ENCODE peak calls at places on chromosomes 12 and 14, in ten cellular contexts. C, D, B, I, Y, W, U, N, Q and V are unnamed samples. For H3K4me1, the result is how much of the 10 kb centered on the place peaks cover.

GRCh38 chr14:101056446-101056845 is 152.9 kb upstream of the RTL1 start:
- DNase-seq in C (no peak), D (no peak), B (no peak), I (no peak), Y (no peak), W (no peak), U (no peak), N (no peak), Q (no peak), V (no peak)

GRCh38 chr14:94217116-94217515 is 43.0 kb downstream of the PPP4R4 start:
- DNase-seq in C (no peak), D (no peak), B (no peak), I (no peak), Y (no peak), W (no peak), U (no peak), N (no peak), Q (no peak), V (no peak)

GRCh38 chr14:56310643-56311042 is 192.4 kb downstream of the PELI2 start:
- DNase-seq in C (no peak), D (no peak), B (no peak), I (peak), Y (no peak), W (no peak), U (peak), N (no peak), Q (no peak), V (no peak)

GRCh38 chr14:80427101-80427500 is 215.8 kb upstream of the DIO2 start:
- DNase-seq in C (no peak), D (no peak), B (no peak), I (peak), Y (no peak), W (no peak), U (no peak), N (no peak), Q (no peak), V (no peak)

GRCh38 chr12:3293013-3293412 is 198.0 kb upstream of the PRMT8 start:
- DNase-seq in C (no peak), D (no peak), B (no peak), I (no peak), Y (no peak), W (no peak), U (no peak), N (no peak), Q (no peak), V (no peak)

GRCh38 chr14:51607677-51608076 is 44.0 kb upstream of the FRMD6 start:
- DNase-seq in C (no peak), D (no peak), B (no peak), I (no peak), Y (no peak), W (no peak), U (no peak), N (no peak), Q (no peak), V (no peak)

GRCh38 chr14:38339704-38340103 is 83.8 kb upstream of the CLEC14A start:
- DNase-seq in C (no peak), D (no peak), B (peak), I (peak), Y (no peak), W (no peak), U (no peak), N (no peak), Q (no peak), V (no peak)

GRCh38 chr12:121576851-121577391 is 3.9 kb downstream of the KDM2B start:
- DNase-seq in C (no peak), D (no peak), B (peak), I (peak), Y (no peak), W (peak), U (no peak), N (no peak), Q (no peak), V (no peak)

GRCh38 chr12:86137936-86138335 is 118.3 kb downstream of the MGAT4C start:
- DNase-seq in C (no peak), D (no peak), B (peak), I (peak), Y (no peak), W (peak), U (peak), N (no peak), Q (no peak), V (no peak)

GRCh38 chr14:104277416-104278213 is 139.2 kb downstream of the KIF26A start:
- DNase-seq in C (peak), D (no peak), B (no peak), I (no peak), Y (peak), W (peak), U (no peak), N (peak), Q (no peak), V (no peak)

GRCh38 chr14:30138517-30138916 is 210.9 kb upstream of the PRKD1 start:
- DNase-seq in C (no peak), D (no peak), B (no peak), I (no peak), Y (no peak), W (no peak), U (no peak), N (no peak), Q (no peak), V (no peak)

GRCh38 chr12:127987199-127987901 is 279.6 kb upstream of the TMEM132C start:
- DNase-seq in C (no peak), D (no peak), B (peak), I (no peak), Y (no peak), W (no peak), U (no peak), N (no peak), Q (no peak), V (no peak)

GRCh38 chr12:46507766-46508165 is 135.2 kb upstream of the SLC38A2 start:
- DNase-seq in C (no peak), D (no peak), B (peak), I (no peak), Y (no peak), W (peak), U (no peak), N (no peak), Q (no peak), V (no peak)

GRCh38 chr14:32324601-32325000 is 4.5 kb upstream of the AKAP6 start:
- DNase-seq in C (no peak), D (no peak), B (no peak), I (no peak), Y (no peak), W (no peak), U (no peak), N (no peak), Q (no peak), V (no peak)

GRCh38 chr12:65891219-65891618 is 66.9 kb downstream of the HMGA2 start:
- DNase-seq in C (no peak), D (no peak), B (peak), I (no peak), Y (no peak), W (no peak), U (peak), N (no peak), Q (no peak), V (no peak)

GRCh38 chr12:32423598-32423997 is 24.2 kb downstream of the FGD4 start:
- DNase-seq in C (no peak), D (no peak), B (no peak), I (no peak), Y (no peak), W (no peak), U (no peak), N (no peak), Q (no peak), V (no peak)

GRCh38 chr12:41905703-41906297 is 238.9 kb downstream of the GXYLT1 start:
- DNase-seq in C (no peak), D (no peak), B (no peak), I (no peak), Y (no peak), W (no peak), U (no peak), N (no peak), Q (no peak), V (no peak)

GRCh38 chr14:87896393-87897380 is 96.3 kb downstream of the GALC start:
- DNase-seq in C (no peak), D (no peak), B (peak), I (peak), Y (no peak), W (peak), U (peak), N (no peak), Q (peak), V (no peak)

GRCh38 chr12:68158427-68158826 is 1.1 kb downstream of the IFNG start:
- DNase-seq in C (no peak), D (no peak), B (peak), I (peak), Y (no peak), W (peak), U (no peak), N (no peak), Q (no peak), V (no peak)

GRCh38 chr12:113135178-113136127 is at the start of gene RASAL1:
- DNase-seq in C (peak), D (peak), B (peak), I (no peak), Y (no peak), W (peak), U (no peak), N (no peak), Q (no peak), V (no peak)

GRCh38 chr12:120855823-120856589 is 48.2 kb downstream of the SPPL3 start:
- DNase-seq in C (no peak), D (no peak), B (no peak), I (no peak), Y (no peak), W (no peak), U (no peak), N (no peak), Q (no peak), V (no peak)

GRCh38 chr12:88870000-88870737 is 289.9 kb upstream of the KITLG start:
- DNase-seq in C (no peak), D (no peak), B (no peak), I (peak), Y (no peak), W (no peak), U (no peak), N (no peak), Q (no peak), V (no peak)

GRCh38 chr12:11846504-11846903 is 197.0 kb downstream of the ETV6 start:
- DNase-seq in C (no peak), D (no peak), B (no peak), I (no peak), Y (no peak), W (no peak), U (no peak), N (no peak), Q (no peak), V (no peak)

DNA sequence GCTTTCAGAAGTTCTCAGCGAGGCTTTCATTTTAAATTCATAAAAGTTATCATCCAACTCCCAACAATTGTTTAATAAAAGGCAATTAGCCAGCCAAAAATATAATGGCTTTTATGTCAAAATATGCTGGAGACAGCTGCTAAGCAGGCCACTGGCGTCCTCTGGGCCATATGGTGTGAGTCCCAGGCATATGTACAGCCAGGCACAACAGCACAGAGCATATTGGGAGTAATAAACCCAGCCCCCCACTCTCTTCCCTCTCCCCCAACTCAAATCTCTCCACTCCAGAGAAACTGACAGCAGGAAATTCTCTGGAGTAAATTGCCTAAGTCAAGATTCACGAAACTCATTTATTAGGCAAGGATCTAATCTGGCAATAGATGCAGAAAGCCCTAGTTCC is 147.8 kb upstream of the SEL1L start:
- DNase-seq in C (no peak), D (no peak), B (no peak), I (no peak), Y (no peak), W (no peak), U (no peak), N (no peak), Q (no peak), V (no peak)
- H3K4me3 ChIP-seq in C (no peak), D (no peak), B (no peak), I (no peak), Y (no peak), W (no peak), U (no peak), N (no peak), Q (no peak), V (no peak)

GRCh38 chr14:22520235-22520634 is 68.8 kb downstream of the DAD1 start:
- DNase-seq in C (no peak), D (no peak), B (no peak), I (peak), Y (no peak), W (peak), U (peak), N (no peak), Q (no peak), V (no peak)
- H3K4me1 ChIP-seq in C (half or more), D (half or more), B (under half), I (under half), Y (under half), W (under half), U (under half), N (under half), Q (under half), V (under half)

GRCh38 chr12:21911832-21912231 is 29.4 kb downstream of the ABCC9 start:
- DNase-seq in C (no peak), D (no peak), B (peak), I (no peak), Y (no peak), W (no peak), U (no peak), N (no peak), Q (no peak), V (no peak)
- H3K4me3 ChIP-seq in C (no peak), D (no peak), B (peak), I (no peak), Y (no peak), W (no peak), U (no peak), N (no peak), Q (no peak), V (no peak)

DNA sequence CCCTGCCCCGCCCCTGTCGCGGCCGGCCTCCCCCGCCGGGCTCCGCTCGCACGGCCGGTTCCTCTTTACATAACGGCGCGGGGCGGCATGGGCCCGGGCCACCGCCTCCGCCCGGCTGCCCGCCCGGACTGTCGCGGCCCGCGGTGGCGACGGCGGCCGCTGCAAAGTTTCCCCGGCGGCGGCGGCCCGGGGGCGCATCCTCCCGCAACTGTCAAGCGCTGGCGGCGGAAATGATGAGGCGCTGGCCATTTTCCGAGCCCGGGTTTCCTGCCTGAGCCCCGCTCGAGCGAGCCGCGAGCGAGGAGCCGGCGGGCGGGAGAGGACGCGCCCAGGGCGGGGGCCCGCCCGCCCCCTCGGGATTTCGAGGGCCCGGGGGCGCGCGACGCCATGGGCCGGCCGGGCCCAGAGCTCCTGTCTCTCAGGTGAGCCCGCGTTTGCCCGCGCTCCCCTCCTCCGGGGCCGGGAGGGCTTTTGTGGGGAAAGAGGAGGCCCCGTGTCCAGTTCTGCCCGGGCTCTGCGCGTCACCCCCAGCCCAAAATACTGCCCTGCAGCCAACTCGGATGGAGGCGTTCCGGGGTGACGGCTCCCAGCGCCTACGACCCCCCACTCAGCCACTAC is at the start of gene SH2B3:
- DNase-seq in C (no peak), D (peak), B (peak), I (no peak), Y (no peak), W (no peak), U (no peak), N (peak), Q (no peak), V (no peak)
- H3K4me1 ChIP-seq in C (half or more), D (half or more), B (under half), I (under half), Y (under half), W (under half), U (half or more), N (under half), Q (half or more), V (under half)

GRCh38 chr12:129762436-129762835 is 141.4 kb downstream of the TMEM132D start:
- DNase-seq in C (no peak), D (no peak), B (no peak), I (no peak), Y (no peak), W (no peak), U (no peak), N (no peak), Q (no peak), V (no peak)
- H3K4me3 ChIP-seq in C (no peak), D (no peak), B (no peak), I (no peak), Y (no peak), W (no peak), U (no peak), N (no peak), Q (no peak), V (no peak)

DNA sequence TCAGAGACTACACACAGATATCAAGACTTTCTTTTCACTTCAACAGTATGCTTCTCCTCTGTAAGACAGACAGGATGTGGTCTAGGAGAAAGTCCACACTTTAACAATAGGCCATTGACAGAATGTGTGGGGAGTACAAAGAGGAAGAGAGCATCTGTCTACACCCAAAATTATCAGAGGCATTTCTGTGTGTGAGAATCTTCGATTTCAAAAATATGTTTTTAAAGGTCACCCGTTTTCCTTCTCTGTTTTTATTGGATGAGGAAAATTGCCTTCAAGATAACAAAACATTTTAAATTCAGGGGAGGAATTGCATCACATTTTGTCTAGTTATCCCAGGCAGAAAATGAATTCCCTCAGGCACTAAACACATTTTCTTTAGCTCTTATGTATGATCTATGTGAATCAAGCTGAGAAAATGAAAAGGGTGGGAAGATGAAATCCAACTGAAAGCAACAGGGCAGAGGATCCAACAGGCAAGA is 16.4 kb downstream of the NAV3 start:
- DNase-seq in C (no peak), D (no peak), B (peak), I (peak), Y (no peak), W (peak), U (peak), N (no peak), Q (peak), V (no peak)
- H3K4me1 ChIP-seq in C (under half), D (under half), B (under half), I (under half), Y (under half), W (under half), U (under half), N (under half), Q (under half), V (under half)

DNA sequence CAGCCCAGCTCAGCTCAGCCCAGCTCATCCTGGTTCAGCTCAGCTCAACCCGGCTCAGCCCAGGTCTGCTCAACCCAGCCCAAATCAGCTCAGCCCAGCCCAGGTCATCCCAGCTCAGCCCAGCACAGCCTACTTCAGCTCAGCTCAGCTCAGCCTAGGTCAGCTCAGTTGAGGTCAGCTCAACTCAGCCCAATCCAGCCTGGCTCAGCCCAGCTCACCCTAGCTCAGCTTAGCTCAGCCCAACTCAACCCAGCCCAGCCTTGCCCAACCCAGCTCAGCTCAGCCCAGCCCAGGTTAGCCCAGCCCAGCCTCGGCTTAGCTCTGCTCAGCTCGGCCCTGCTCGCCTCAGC is 332.3 kb downstream of the TMEM121 start:
- DNase-seq in C (no peak), D (no peak), B (no peak), I (no peak), Y (peak), W (no peak), U (no peak), N (no peak), Q (no peak), V (peak)
- H3K4me3 ChIP-seq in C (no peak), D (no peak), B (no peak), I (no peak), Y (no peak), W (no peak), U (no peak), N (no peak), Q (no peak), V (no peak)

DNA sequence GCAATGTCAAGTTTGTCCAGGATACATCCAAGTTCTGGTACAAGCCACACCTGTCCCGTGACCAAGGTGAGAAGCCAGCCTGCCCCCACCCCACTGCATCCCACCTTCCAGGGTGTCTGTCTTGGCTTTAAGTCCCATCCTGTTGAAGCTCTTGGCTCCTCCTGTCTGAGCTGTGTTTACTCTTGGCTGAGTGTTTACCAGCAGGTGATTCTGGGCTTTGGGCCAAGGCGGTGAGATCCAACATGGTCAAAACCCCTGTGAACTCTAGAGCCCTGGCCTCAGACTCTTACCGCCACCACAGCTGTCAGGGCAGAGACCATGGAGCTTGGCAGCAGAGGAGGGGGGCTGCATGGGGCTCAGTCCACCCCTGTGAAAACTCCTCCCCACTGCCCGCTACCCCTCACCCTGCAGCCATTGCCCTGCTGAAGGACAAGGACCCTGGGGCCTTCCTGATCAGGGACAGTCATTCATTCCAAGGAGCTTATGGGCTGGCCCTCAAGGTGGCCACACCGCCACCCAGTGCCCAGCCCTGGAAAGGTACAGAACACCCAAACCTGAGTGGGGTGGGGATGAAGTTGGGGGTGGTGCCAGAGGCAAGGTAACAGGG is 11.6 kb downstream of the TNS2 start:
- DNase-seq in C (peak), D (no peak), B (peak), I (peak), Y (peak), W (no peak), U (no peak), N (peak), Q (no peak), V (peak)
- H3K4me1 ChIP-seq in C (half or more), D (under half), B (under half), I (under half), Y (under half), W (under half), U (under half), N (under half), Q (under half), V (under half)